ENCODE peak calls at places on chromosomes 12 and 14, in five cellular contexts. Y, M, P, D and X are unnamed samples.

GRCh38 chr12:116466536-116466935 is 92.6 kb upstream of the MAP1LC3B2 start:
- DNase-seq in Y (no peak), M (peak), P (no peak), D (peak), X (no peak)

GRCh38 chr14:64464695-64465094 is 604 bp upstream of the AKAP5 start:
- DNase-seq in Y (no peak), M (no peak), P (peak), D (no peak), X (no peak)

GRCh38 chr12:105214670-105215375 is 21.2 kb downstream of the APPL2 start:
- DNase-seq in Y (peak), M (no peak), P (peak), D (no peak), X (no peak)

GRCh38 chr12:95083938-95084337 is 10.5 kb upstream of the NR2C1 start:
- DNase-seq in Y (no peak), M (peak), P (peak), D (peak), X (no peak)

GRCh38 chr12:39294712-39295111 is 148.2 kb downstream of the KIF21A start:
- DNase-seq in Y (no peak), M (no peak), P (no peak), D (no peak), X (no peak)

GRCh38 chr12:81332054-81332453 is 254.2 kb downstream of the ACSS3 start:
- DNase-seq in Y (no peak), M (no peak), P (no peak), D (no peak), X (no peak)

GRCh38 chr14:75649773-75650172 is 10.9 kb downstream of the ERG28 start:
- DNase-seq in Y (no peak), M (no peak), P (no peak), D (no peak), X (no peak)

GRCh38 chr14:78016532-78016931 is 153.6 kb upstream of the NRXN3 start:
- DNase-seq in Y (no peak), M (no peak), P (no peak), D (no peak), X (no peak)

GRCh38 chr14:21505009-21505553 is 6.1 kb downstream of the METTL3 start:
- DNase-seq in Y (no peak), M (no peak), P (no peak), D (no peak), X (no peak)

GRCh38 chr14:50425816-50426215 is 29.1 kb upstream of the CDKL1 start:
- DNase-seq in Y (no peak), M (peak), P (no peak), D (peak), X (peak)

GRCh38 chr12:120218680-120219606 is 18.0 kb upstream of the RPLP0 start:
- DNase-seq in Y (peak), M (no peak), P (no peak), D (no peak), X (no peak)

GRCh38 chr12:119208626-119209061 is 29.9 kb downstream of the HSPB8 start:
- DNase-seq in Y (peak), M (peak), P (peak), D (peak), X (no peak)

GRCh38 chr12:125983094-125983783 is 918.0 kb downstream of the AACS start:
- DNase-seq in Y (peak), M (no peak), P (peak), D (no peak), X (peak)

GRCh38 chr12:45557020-45557419 is 172.5 kb upstream of the ARID2 start:
- DNase-seq in Y (no peak), M (no peak), P (no peak), D (no peak), X (no peak)

GRCh38 chr14:37330910-37331309 is 133.2 kb downstream of the MIPOL1 start:
- DNase-seq in Y (no peak), M (no peak), P (no peak), D (no peak), X (no peak)

GRCh38 chr14:99067927-99068326 is 204.1 kb downstream of the BCL11B start:
- DNase-seq in Y (no peak), M (no peak), P (peak), D (no peak), X (no peak)

GRCh38 chr14:67232066-67232465 is 9.2 kb upstream of the PALS1 start:
- DNase-seq in Y (no peak), M (no peak), P (no peak), D (no peak), X (no peak)

GRCh38 chr12:64672925-64673409 is 62.7 kb downstream of the RASSF3 start:
- DNase-seq in Y (peak), M (peak), P (peak), D (peak), X (no peak)

GRCh38 chr12:26434299-26434915 is 239.0 kb downstream of the SSPN start:
- DNase-seq in Y (peak), M (peak), P (peak), D (peak), X (no peak)

GRCh38 chr14:46840971-46841729 is 189.6 kb upstream of the RPL10L start:
- DNase-seq in Y (no peak), M (no peak), P (no peak), D (no peak), X (no peak)

GRCh38 chr12:76549131-76549530 is 10.4 kb downstream of the OSBPL8 start:
- DNase-seq in Y (no peak), M (peak), P (no peak), D (no peak), X (no peak)

GRCh38 chr12:120956579-120957360 is 21.6 kb upstream of the HNF1A start:
- DNase-seq in Y (no peak), M (no peak), P (peak), D (no peak), X (no peak)

GRCh38 chr12:4118601-4119156 is 154.9 kb upstream of the CCND2 start:
- DNase-seq in Y (no peak), M (no peak), P (peak), D (no peak), X (no peak)

GRCh38 chr12:6383572-6384498 is at the start of gene LTBR:
- DNase-seq in Y (peak), M (peak), P (peak), D (peak), X (no peak)

GRCh38 chr14:101843665-101844064 is 82.2 kb downstream of the PPP2R5C start:
- DNase-seq in Y (no peak), M (no peak), P (no peak), D (peak), X (no peak)

DNA sequence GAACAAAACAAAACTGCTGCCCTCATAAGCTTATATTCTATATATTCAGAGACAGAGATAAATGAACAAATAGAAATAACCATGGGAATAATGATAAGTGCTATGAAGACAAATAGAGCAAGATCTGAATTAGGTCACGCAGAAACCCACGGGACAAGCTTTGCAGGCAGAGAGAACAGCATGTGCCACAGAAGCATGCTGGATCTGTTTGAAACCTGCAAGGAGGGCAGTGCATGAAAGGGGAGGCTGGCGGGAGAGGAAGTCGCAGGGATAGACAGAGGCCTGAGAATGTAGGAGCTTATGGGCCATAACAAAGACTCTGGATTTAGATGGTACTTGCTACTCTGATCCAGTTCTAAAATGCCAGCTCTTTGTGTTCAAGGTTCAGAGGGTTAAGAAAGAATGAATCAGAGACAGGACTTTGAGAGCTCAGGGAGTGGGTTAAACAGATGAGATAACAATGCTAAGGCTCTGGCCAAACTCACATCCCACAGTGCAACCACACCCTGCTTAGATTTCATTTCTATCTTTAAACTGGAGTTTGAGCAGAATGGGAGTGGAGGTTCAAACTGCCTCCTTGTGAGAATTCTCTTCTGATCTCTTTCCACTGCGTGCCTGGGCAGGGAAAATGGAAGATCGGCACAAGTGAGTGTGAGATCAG is 49.2 kb upstream of the PPP1R12A start:
- DNase-seq in Y (no peak), M (peak), P (no peak), D (peak), X (no peak)
- H3K4me3 ChIP-seq in Y (no peak), M (no peak), P (no peak), D (no peak), X (no peak)

DNA sequence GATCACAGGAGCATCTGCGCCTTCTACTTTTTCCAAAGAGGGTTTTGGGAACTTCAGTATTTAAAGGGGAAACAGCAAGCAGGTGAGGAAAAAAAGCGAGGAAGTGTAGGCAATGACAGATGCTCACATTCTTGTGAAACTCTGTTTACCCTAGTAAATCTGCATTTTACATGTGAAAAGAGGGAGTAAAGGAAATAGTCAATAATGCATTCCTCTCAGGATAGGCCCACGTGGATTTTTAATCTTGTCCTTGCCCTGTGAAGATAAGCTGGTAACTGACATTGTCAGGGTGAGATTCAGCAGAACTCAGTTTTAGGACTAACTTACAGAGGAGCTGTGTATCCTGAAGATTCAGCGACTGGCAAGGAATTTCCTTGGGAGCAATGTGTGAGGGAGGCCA is 1119.2 kb upstream of the TMEM132C start:
- DNase-seq in Y (no peak), M (no peak), P (no peak), D (no peak), X (no peak)
- H3K27ac ChIP-seq in Y (no peak), M (no peak), P (no peak), D (no peak), X (no peak)

DNA sequence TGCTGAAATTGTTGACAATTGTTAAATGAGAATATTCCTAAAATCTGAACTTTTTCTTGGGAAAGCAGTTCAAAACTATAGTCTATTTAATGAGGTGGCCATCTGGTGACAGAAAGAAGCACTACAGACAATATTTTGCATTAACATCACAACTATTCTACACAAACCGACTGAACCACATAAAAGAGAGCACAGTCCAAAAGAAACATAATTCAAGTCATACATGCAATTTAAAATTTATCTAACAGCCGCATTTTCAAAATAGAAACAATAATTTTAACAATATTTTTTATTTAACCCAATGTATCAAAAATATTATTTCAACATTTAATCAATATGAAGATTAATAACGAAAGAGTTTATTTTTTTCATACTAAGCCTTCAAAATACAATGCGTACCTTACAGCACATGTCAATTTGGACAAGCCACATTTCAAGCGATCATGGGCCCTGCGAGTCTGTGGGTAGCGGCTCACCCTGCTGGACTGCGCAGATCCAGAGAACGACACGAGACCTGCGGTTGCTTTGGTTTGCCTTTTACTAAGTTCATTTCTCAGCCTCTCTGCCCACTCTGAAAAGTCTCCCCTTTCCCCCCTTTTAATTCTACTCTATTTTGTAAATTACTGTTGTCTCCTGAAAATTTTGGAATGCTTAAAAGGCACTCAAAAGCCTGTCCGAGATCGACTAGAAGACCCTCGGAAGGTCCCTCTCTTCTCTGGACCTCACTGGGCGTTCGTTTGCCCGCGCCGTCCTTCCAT is 941 bp upstream of the LRRC9 start:
- DNase-seq in Y (peak), M (peak), P (no peak), D (peak), X (peak)
- H3K9ac ChIP-seq in Y (peak), M (no peak), P (no peak), D (no peak), X (peak)

GRCh38 chr12:53602176-53602942 is 23.8 kb downstream of the ATF7 start:
- DNase-seq in Y (no peak), M (no peak), P (no peak), D (no peak), X (no peak)

GRCh38 chr12:53603196-53603595 is 23.0 kb downstream of the ATF7 start:
- DNase-seq in Y (no peak), M (no peak), P (no peak), D (no peak), X (no peak)

GRCh38 chr12:53601296-53601847 is 24.8 kb downstream of the ATF7 start:
- DNase-seq in Y (no peak), M (no peak), P (no peak), D (peak), X (no peak)

GRCh38 chr12:53599579-53599978 is 26.6 kb downstream of the ATF7 start:
- DNase-seq in Y (no peak), M (no peak), P (no peak), D (no peak), X (no peak)

DNA sequence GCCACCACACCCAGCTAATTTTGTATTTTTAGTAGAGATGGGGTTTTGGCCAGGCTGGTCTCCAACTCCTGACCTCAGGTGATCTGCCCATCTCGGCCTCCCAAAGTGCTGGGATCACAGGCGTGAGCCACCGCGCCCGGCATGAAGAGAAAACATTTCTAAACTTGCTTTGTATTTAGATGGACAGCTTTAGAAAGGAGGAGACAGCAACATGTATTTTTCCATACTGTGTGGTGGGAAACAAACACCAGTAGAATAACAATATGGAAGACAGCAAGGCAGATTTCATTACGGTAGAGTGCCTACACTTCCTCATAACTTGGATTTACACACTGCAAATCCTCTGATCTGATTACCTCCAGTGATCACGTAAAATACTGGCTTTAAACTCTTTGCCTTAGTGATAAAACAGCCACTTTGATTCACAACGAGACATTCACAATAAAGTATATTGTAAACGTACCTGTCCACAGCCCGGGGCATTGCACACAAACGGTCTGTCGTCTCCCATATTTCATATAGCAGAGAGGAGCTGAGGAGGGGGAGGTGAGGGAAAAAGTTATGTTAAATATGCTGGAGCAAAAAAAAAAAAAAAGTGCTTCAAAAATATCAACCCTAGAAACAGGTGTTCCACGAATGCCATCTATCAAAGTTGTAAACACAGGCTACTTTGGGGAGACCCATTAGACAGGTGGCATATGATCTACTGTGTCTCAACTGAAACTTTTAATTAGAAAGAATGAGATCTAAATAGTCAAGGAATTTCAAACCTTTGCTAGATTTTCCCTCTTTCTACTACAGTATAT is 25.5 kb downstream of the ATF7 start:
- DNase-seq in Y (no peak), M (no peak), P (no peak), D (no peak), X (no peak)
- H3K4me3 ChIP-seq in Y (no peak), M (no peak), P (no peak), D (no peak), X (peak)

GRCh38 chr12:109477963-109478315 is 505 bp downstream of the UBE3B start:
- DNase-seq in Y (no peak), M (no peak), P (no peak), D (no peak), X (no peak)
- H3K27ac ChIP-seq in Y (peak), M (peak), P (peak), D (peak), X (no peak)

DNA sequence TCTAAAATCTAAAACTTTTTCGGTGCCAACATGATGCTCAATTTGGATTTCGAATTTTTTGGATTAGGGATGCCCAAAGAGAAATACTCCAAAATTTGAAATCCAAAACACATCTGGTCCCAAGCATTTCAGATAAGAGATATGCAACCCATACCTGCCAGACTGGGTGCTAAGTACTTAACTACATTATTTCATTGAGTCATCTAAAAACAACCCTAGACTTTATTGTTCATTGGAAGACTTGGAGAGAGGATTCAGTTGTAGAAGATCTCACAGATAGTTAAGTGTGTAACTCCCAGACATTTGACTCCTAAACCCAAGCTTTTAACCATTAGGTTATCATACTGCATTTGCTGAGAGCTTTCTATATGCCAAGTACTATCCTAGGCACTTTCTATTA is 102.2 kb downstream of the BCAT1 start:
- DNase-seq in Y (no peak), M (no peak), P (no peak), D (no peak), X (no peak)
- H3K9ac ChIP-seq in Y (no peak), M (no peak), P (no peak), D (no peak), X (no peak)

DNA sequence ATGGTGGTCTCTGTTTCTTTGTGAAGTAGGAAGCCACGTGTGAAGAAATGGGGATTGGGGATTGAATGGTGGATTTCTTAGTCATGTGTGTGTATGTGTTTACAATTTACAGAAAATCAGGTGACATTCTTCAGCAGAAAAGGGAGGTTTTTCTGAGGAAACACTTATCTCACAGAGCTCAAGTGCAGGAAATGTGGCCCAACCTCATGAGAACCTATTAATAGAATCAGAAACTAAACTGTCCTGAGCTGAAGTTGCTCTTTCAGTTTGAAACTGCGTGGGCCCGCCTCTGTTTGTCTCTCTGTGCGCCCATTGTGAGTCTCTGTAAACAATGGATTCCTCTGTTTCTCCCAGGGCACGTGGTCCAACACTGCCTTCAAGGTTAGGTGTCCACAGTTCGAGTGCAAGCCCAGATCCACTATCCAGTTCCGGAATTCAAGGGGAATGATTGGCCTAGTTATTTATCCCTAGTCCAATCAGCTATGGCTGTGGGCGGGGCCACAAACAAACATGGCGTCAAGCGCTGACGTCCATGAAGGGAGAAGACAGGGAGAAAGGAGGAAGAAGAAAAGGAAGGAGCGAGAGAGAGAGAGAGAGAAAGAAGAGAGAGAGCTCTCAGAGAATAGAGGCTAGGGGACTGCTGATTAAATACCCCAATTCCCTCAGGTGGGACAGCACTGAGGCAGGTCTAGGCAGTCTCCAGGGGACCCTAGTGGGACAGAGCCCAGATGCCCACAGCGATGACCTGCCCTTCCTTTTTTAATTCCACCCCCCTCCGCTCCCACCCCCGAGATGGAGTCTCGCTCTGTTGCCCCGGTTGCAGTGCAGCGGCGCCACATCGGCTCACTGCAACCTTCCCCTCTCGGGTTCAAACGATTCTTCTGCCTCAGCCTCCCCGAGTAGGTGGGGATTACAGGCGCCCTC is 31.4 kb upstream of the C12orf76 start:
- DNase-seq in Y (peak), M (peak), P (peak), D (no peak), X (no peak)
- H3K4me3 ChIP-seq in Y (peak), M (no peak), P (no peak), D (no peak), X (no peak)